ENCODE peak calls at places on chromosome 17, in six cellular contexts. C is CD4-positive, alpha-beta T cell; J is dorsolateral prefrontal cortex; V is colonic mucosa; Z is RWPE2; U is epithelial cell of esophagus. K is an unnamed sample.
A peak's percentile ranks its signal among the peaks of the same experiment; 100 is the strongest.

GRCh38 chr17:45241315-45242011 is 19.8 kb downstream of the FMNL1 start:
- DNase-seq in U (peak; percentile 46), Z (peak; percentile 69), V (peak; percentile 62), C (no peak), J (peak; percentile 83), K (no peak)

GRCh38 chr17:59897090-59897489 is 4.2 kb downstream of the RPS6KB1 start:
- DNase-seq in Z (no peak), U (no peak), J (no peak), V (no peak), C (no peak), K (peak; percentile 50)

GRCh38 chr17:17109896-17110295 is 67.6 kb downstream of the MPRIP start:
- DNase-seq in Z (no peak), C (no peak), V (peak; percentile 91), U (peak; percentile 57), J (no peak), K (no peak)

GRCh38 chr17:29682054-29682453 is 59.3 kb upstream of the CORO6 start:
- DNase-seq in Z (no peak), C (no peak), J (no peak), V (no peak), U (no peak), K (no peak)

GRCh38 chr17:1779571-1780074 is 17.8 kb downstream of the SERPINF1 start:
- DNase-seq in Z (no peak), V (peak; percentile 42), J (no peak), U (peak; percentile 83), C (no peak), K (peak; percentile 98)

GRCh38 chr17:17560975-17561374 is 30.5 kb downstream of the PEMT start:
- DNase-seq in C (no peak), U (no peak), J (no peak), V (no peak), Z (no peak), K (no peak)

GRCh38 chr17:34703533-34703932 is 124.2 kb downstream of the TMEM132E start:
- DNase-seq in Z (no peak), V (peak; percentile 37), U (peak; percentile 40), C (no peak), J (no peak), K (peak; percentile 28)

GRCh38 chr17:48776602-48777001 is 40.4 kb downstream of the TTLL6 start:
- DNase-seq in J (no peak), C (no peak), V (no peak), Z (no peak), U (no peak), K (no peak)

GRCh38 chr17:29240477-29240876 is 6.2 kb upstream of the CRYBA1 start:
- DNase-seq in J (no peak), C (no peak), Z (no peak), U (no peak), V (no peak), K (no peak)

GRCh38 chr17:78599419-78599818 is 22.2 kb upstream of the DNAH17 start:
- DNase-seq in U (no peak), C (no peak), V (no peak), Z (no peak), J (peak; percentile 16), K (peak; percentile 22)

GRCh38 chr17:38864636-38865398 is 5.0 kb upstream of the LASP1 start:
- DNase-seq in J (no peak), V (no peak), Z (no peak), C (no peak), U (peak; percentile 85), K (peak; percentile 76)

GRCh38 chr17:77214743-77215142 is 74.0 kb downstream of the SEC14L1 start:
- DNase-seq in U (peak; percentile 41), J (peak; percentile 63), Z (no peak), V (peak; percentile 51), C (no peak), K (peak; percentile 46)

GRCh38 chr17:77581480-77581879 is 377.0 kb upstream of the TNRC6C start:
- DNase-seq in C (no peak), J (no peak), U (peak; percentile 86), Z (no peak), V (no peak), K (peak; percentile 49)

GRCh38 chr17:19579867-19580565 is 46.4 kb downstream of the SLC47A1 start:
- DNase-seq in Z (no peak), C (no peak), J (peak; percentile 63), U (peak; percentile 8), V (no peak), K (peak; percentile 3)

GRCh38 chr17:50879086-50879485 is 12.9 kb upstream of the TOB1 start:
- DNase-seq in J (no peak), U (no peak), C (no peak), V (no peak), Z (no peak), K (no peak)

GRCh38 chr17:67902531-67903231 is 77.4 kb downstream of the BPTF start:
- DNase-seq in U (no peak), Z (no peak), V (no peak), J (no peak), C (no peak), K (peak; percentile 12)

GRCh38 chr17:72158895-72159885 is 38.4 kb downstream of the SOX9 start:
- DNase-seq in C (no peak), Z (no peak), U (peak; percentile 10), V (no peak), J (no peak), K (no peak)

GRCh38 chr17:35244345-35245195 is 1.7 kb downstream of the SLFN5 start:
- DNase-seq in Z (peak; percentile 86), J (no peak), V (peak; percentile 58), C (peak; percentile 80), U (peak; percentile 79), K (peak; percentile 93)

GRCh38 chr17:71502443-71502842 is 618.4 kb upstream of the SOX9 start:
- DNase-seq in Z (no peak), J (no peak), V (no peak), U (no peak), C (no peak), K (no peak)

GRCh38 chr17:56756536-56756935 is 77.2 kb downstream of the C17orf67 start:
- DNase-seq in Z (no peak), J (no peak), C (no peak), U (peak; percentile 82), V (no peak), K (peak; percentile 92)

GRCh38 chr17:48128411-48128810 is 20.8 kb downstream of the SNX11 start:
- DNase-seq in U (no peak), Z (no peak), V (no peak), C (no peak), J (no peak), K (no peak)

GRCh38 chr17:82832411-82832810 is 7.4 kb downstream of the ZNF750 start:
- DNase-seq in V (no peak), U (no peak), Z (peak; percentile 59), C (no peak), J (no peak), K (no peak)

GRCh38 chr17:54180919-54181318 is 358.2 kb downstream of the KIF2B start:
- DNase-seq in U (no peak), V (no peak), C (no peak), J (no peak), Z (no peak), K (no peak)

GRCh38 chr17:12983986-12984932 is 33.6 kb downstream of the ELAC2 start:
- DNase-seq in C (no peak), Z (no peak), J (peak; percentile 75), U (no peak), V (peak; percentile 46), K (peak; percentile 86)

GRCh38 chr17:47265983-47266541 is 12.4 kb downstream of the ITGB3 start:
- DNase-seq in V (no peak), J (no peak), Z (no peak), C (no peak), U (peak; percentile 59), K (peak; percentile 32)

GRCh38 chr17:62163847-62164246 is 98.8 kb upstream of the MED13 start:
- DNase-seq in U (peak; percentile 32), C (no peak), J (no peak), Z (no peak), V (peak; percentile 93), K (no peak)

GRCh38 chr17:43790311-43790940 is 10.2 kb downstream of the CFAP97D1 start:
- DNase-seq in Z (no peak), J (peak; percentile 64), U (peak; percentile 69), C (no peak), V (no peak), K (no peak)

GRCh38 chr17:50354198-50354597 is 8.3 kb downstream of the XYLT2 start:
- DNase-seq in C (no peak), J (no peak), Z (no peak), U (no peak), V (no peak), K (no peak)

GRCh38 chr17:66450008-66450856 is 147.8 kb downstream of the PRKCA start:
- DNase-seq in V (no peak), C (no peak), Z (no peak), J (no peak), U (no peak), K (no peak)

GRCh38 chr17:66450857-66451158 is 148.4 kb downstream of the PRKCA start:
- DNase-seq in Z (no peak), C (no peak), V (no peak), U (no peak), J (no peak), K (no peak)

GRCh38 chr17:66448008-66448644 is 145.7 kb downstream of the PRKCA start:
- DNase-seq in Z (no peak), J (no peak), U (no peak), V (no peak), C (no peak), K (no peak)

GRCh38 chr17:66449418-66449977 is 147.1 kb downstream of the PRKCA start:
- DNase-seq in C (no peak), J (no peak), U (no peak), Z (no peak), V (no peak), K (no peak)

GRCh38 chr17:66451188-66452149 is 149.1 kb downstream of the PRKCA start:
- DNase-seq in C (no peak), Z (no peak), J (no peak), V (peak; percentile 82), U (no peak), K (no peak)
- TF ChIP-seq CTCF in C (no peak), Z (no peak), J (no peak), V (peak; percentile 40), U (no peak), K (peak; percentile 8)

GRCh38 chr17:64148699-64149098 is 18.8 kb upstream of the ERN1 start:
- DNase-seq in Z (no peak), J (peak; percentile 56), U (peak; percentile 40), C (no peak), V (no peak), K (no peak)
- TF ChIP-seq CTCF in Z (peak; percentile 10), J (peak; percentile 64), U (peak; percentile 44), C (no peak), V (no peak), K (no peak)

DNA sequence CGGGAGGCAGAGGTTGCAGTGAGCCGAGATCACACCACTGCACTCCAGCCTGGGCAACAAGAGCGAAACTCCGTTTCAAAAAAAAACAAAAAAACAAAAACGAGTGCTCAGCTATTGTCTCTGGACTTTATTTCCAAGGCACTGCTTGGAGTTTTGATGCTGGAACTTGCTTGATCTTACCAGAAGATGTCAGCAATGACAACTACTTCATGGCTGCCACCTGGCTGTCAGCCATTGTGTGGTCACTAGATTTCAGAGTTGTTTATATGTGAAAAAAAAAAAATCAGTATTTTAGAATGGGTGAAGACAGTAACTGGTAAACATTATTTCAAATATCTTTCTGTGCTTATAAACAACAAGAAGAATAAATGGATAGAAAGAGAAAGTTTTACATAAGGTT is 26.3 kb upstream of the OR4D1 start:
- DNase-seq in C (peak; percentile 38), V (no peak), Z (no peak), U (peak; percentile 43), J (no peak), K (peak; percentile 20)
- TF ChIP-seq CTCF in C (peak; percentile 82), V (no peak), Z (peak; percentile 62), U (peak; percentile 39), J (peak; percentile 37), K (peak; percentile 5)

GRCh38 chr17:9402590-9403199 is 172.9 kb downstream of the STX8 start:
- DNase-seq in Z (no peak), C (no peak), U (peak; percentile 63), J (no peak), V (peak; percentile 57), K (peak; percentile 62)
- TF ChIP-seq CTCF in Z (peak; percentile 32), C (peak; percentile 52), U (peak; percentile 47), J (no peak), V (peak; percentile 46), K (peak; percentile 57)

K was measured in cardiac fibroblast.